ENCODE peak calls at places on chromosome 21, in ten cellular contexts. Y is stomach, H is MM.1S, I is NT2/D1, F is Karpas-422, Z is AG04450, S is transverse colon, T is BJ, C is breast epithelium, D is cardiac muscle cell. M is an unnamed sample.

GRCh38 chr21:44815852-44816628 is 1.8 kb downstream of the SUMO3 start:
- DNase-seq in H (no peak), C (no peak), Z (no peak), T (no peak), S (no peak), Y (no peak), D (no peak), I (no peak), F (no peak), M (no peak)

GRCh38 chr21:28142692-28143091 is 850.0 kb downstream of the LTN1 start:
- DNase-seq in F (peak; percentile 40), C (no peak), T (peak; percentile 34), H (no peak), I (no peak), Z (peak; percentile 68), D (no peak), S (no peak), Y (no peak), M (no peak)

GRCh38 chr21:14773777-14774345 is 227.7 kb upstream of the SAMSN1 start:
- DNase-seq in F (peak; percentile 71), C (no peak), Z (no peak), S (peak; percentile 83), I (peak; percentile 55), D (peak; percentile 77), H (peak; percentile 69), Y (peak; percentile 66), T (no peak), M (peak; percentile 37)

GRCh38 chr21:36747815-36748381 is 49.0 kb downstream of the SIM2 start:
- DNase-seq in T (no peak), Y (no peak), Z (no peak), D (peak; percentile 86), C (no peak), S (peak; percentile 60), I (peak; percentile 70), H (no peak), F (no peak), M (no peak)

GRCh38 chr21:14836950-14837349 is 227.8 kb downstream of the NRIP1 start:
- DNase-seq in I (no peak), Y (no peak), D (no peak), T (peak; percentile 52), H (no peak), C (no peak), F (no peak), S (no peak), Z (no peak), M (no peak)

GRCh38 chr21:39661121-39661520 is 48.4 kb downstream of the B3GALT5 start:
- DNase-seq in I (no peak), C (no peak), H (no peak), T (no peak), S (no peak), Y (no peak), F (no peak), Z (no peak), D (no peak), M (no peak)

GRCh38 chr21:18155508-18156193 is 89.0 kb upstream of the CHODL start:
- DNase-seq in Y (no peak), C (no peak), H (peak; percentile 88), D (peak; percentile 55), I (peak; percentile 75), Z (no peak), S (no peak), T (no peak), F (no peak), M (no peak)

GRCh38 chr21:31482460-31482859 is 138.4 kb upstream of the TIAM1 start:
- DNase-seq in F (peak; percentile 29), I (no peak), Z (no peak), C (no peak), T (no peak), Y (no peak), D (no peak), S (no peak), H (no peak), M (no peak)

GRCh38 chr21:28337319-28337718 is 655.4 kb downstream of the LTN1 start:
- DNase-seq in Z (peak; percentile 34), D (peak; percentile 60), S (no peak), T (no peak), H (peak; percentile 57), Y (no peak), F (peak; percentile 68), I (peak; percentile 22), C (no peak), M (no peak)

GRCh38 chr21:34105947-34106541 is 32.7 kb downstream of the MRPS6 start:
- DNase-seq in H (no peak), S (no peak), Y (no peak), I (no peak), T (no peak), C (no peak), Z (no peak), D (no peak), F (no peak), M (no peak)

GRCh38 chr21:44615466-44615865 is 3.6 kb downstream of the KRTAP10-8 start:
- DNase-seq in Z (no peak), Y (no peak), S (no peak), T (no peak), I (no peak), F (no peak), H (no peak), C (no peak), D (no peak), M (no peak)

GRCh38 chr21:44941567-44941966 is 1.7 kb downstream of the SLX9 start:
- DNase-seq in F (no peak), C (no peak), H (no peak), Z (no peak), Y (no peak), D (no peak), T (no peak), S (no peak), I (no peak), M (no peak)

GRCh38 chr21:16309250-16309971 is 579.6 kb downstream of the USP25 start:
- DNase-seq in I (no peak), S (no peak), H (no peak), D (no peak), T (no peak), Z (no peak), C (no peak), Y (no peak), F (no peak), M (no peak)

GRCh38 chr21:39055167-39055767 is 128.0 kb downstream of the PSMG1 start:
- DNase-seq in T (no peak), C (no peak), F (peak; percentile 16), I (no peak), D (no peak), Z (no peak), S (no peak), H (no peak), Y (no peak), M (no peak)

GRCh38 chr21:45308211-45309068 is 20.7 kb upstream of the POFUT2 start:
- DNase-seq in D (no peak), H (no peak), S (no peak), C (no peak), T (no peak), F (no peak), Z (peak; percentile 71), Y (no peak), I (no peak), M (no peak)

GRCh38 chr21:20618878-20619277 is 379.3 kb upstream of the NCAM2 start:
- DNase-seq in C (no peak), Z (no peak), D (no peak), Y (no peak), S (no peak), I (no peak), F (no peak), H (peak; percentile 37), T (no peak), M (no peak)
- H3K27me3 ChIP-seq in C (no peaks in the 10 kb centered on the region), Z (no peaks in the 10 kb centered on the region), D (peaks cover 14% of the 10 kb centered on the region), Y (no peaks in the 10 kb centered on the region), S (no peaks in the 10 kb centered on the region), I (no peaks in the 10 kb centered on the region), F (no peaks in the 10 kb centered on the region), H (no peaks in the 10 kb centered on the region), T (no peaks in the 10 kb centered on the region), M (no peaks in the 10 kb centered on the region)

GRCh38 chr21:42654913-42655796 is 1.7 kb downstream of the PDE9A start:
- DNase-seq in D (no peak), C (no peak), S (peak; percentile 65), F (peak; percentile 44), Z (no peak), T (no peak), I (no peak), Y (no peak), H (no peak), M (no peak)

GRCh38 chr21:42653492-42654061 is at the start of gene PDE9A:
- DNase-seq in I (no peak), Y (no peak), F (no peak), S (peak; percentile 55), D (peak; percentile 81), H (no peak), Z (no peak), C (no peak), T (no peak), M (no peak)

GRCh38 chr21:42655797-42656770 is 2.7 kb downstream of the PDE9A start:
- DNase-seq in T (no peak), D (no peak), I (no peak), Y (no peak), S (peak; percentile 68), F (no peak), Z (no peak), C (no peak), H (no peak), M (no peak)

GRCh38 chr21:42652527-42653491 is 612 bp upstream of the PDE9A start:
- DNase-seq in C (peak; percentile 35), Y (peak; percentile 75), S (peak; percentile 56), I (no peak), T (no peak), H (no peak), D (peak; percentile 82), F (no peak), Z (no peak), M (no peak)

GRCh38 chr21:42654179-42654912 is 925 bp downstream of the PDE9A start:
- DNase-seq in Y (no peak), Z (no peak), T (no peak), H (no peak), S (no peak), F (no peak), I (no peak), D (peak; percentile 49), C (no peak), M (no peak)
- H3K27me3 ChIP-seq in Y (no peaks in the 10 kb centered on the region), Z (peaks cover 50% of the 10 kb centered on the region), T (peaks cover 30% of the 10 kb centered on the region), H (peaks cover 94% of the 10 kb centered on the region), S (no peaks in the 10 kb centered on the region), F (no peaks in the 10 kb centered on the region), I (no peaks in the 10 kb centered on the region), D (no peaks in the 10 kb centered on the region), C (no peaks in the 10 kb centered on the region), M (no peaks in the 10 kb centered on the region)

GRCh38 chr21:33020558-33021100 is 5.1 kb upstream of the OLIG2 start:
- DNase-seq in T (no peak), C (no peak), D (no peak), Z (no peak), S (no peak), F (no peak), H (no peak), I (no peak), Y (no peak), M (no peak)
- H3K27me3 ChIP-seq in T (peaks cover 67% of the 10 kb centered on the region), C (peaks cover 94% of the 10 kb centered on the region), D (peaks cover 100% of the 10 kb centered on the region), Z (peaks cover 88% of the 10 kb centered on the region), S (peaks cover 98% of the 10 kb centered on the region), F (no peaks in the 10 kb centered on the region), H (peaks cover 71% of the 10 kb centered on the region), I (peaks cover 92% of the 10 kb centered on the region), Y (peaks cover 45% of the 10 kb centered on the region), M (peaks cover 27% of the 10 kb centered on the region)

DNA sequence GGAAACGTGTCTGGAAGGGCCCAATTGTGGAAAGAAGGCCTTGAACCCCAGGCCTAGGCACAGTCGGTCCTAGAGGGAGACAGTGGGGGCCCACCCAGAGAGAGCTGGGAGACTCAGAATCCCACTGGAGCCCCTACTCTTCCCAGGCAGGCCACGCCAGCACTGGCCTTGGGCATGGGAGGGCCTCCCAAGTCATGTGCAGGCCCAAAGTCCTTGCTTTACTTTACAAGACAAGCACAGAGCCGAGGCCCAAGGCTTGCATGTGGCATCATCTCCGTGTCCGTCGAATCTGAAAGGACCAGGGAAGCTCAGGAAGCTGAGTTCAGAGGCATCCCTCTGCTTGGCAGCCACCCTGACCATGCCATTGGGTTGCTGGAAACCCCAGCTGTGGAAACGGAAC is 32.7 kb downstream of the ABCG1 start:
- DNase-seq in C (no peak), F (no peak), H (no peak), T (no peak), S (no peak), Z (no peak), D (no peak), Y (no peak), I (no peak), M (no peak)
- H3K27me3 ChIP-seq in C (no peaks in the 10 kb centered on the region), F (no peaks in the 10 kb centered on the region), H (peaks cover 85% of the 10 kb centered on the region), T (no peaks in the 10 kb centered on the region), S (no peaks in the 10 kb centered on the region), Z (peaks cover 17% of the 10 kb centered on the region), D (no peaks in the 10 kb centered on the region), Y (no peaks in the 10 kb centered on the region), I (peaks cover 3% of the 10 kb centered on the region), M (no peaks in the 10 kb centered on the region)

M was measured in CD8-positive, alpha-beta T cell.